ENCODE peak calls at places on chromosomes 12 and 14, in five cellular contexts. One of them, this sample, is unnamed.

GRCh38 chr12:1830401-1830845 is 10.1 kb downstream of the LRTM2 start:
- DNase-seq in upper lobe of right lung: no peak
- DNase-seq in astrocyte: no peak
- DNase-seq in right cardiac atrium: peak; percentile 16
- DNase-seq in tibial artery: no peak
- DNase-seq in this sample: peak; percentile 42

GRCh38 chr12:108621161-108621560 is 12.5 kb downstream of the SELPLG start:
- DNase-seq in upper lobe of right lung: no peak
- DNase-seq in astrocyte: no peak
- DNase-seq in right cardiac atrium: peak; percentile 2
- DNase-seq in tibial artery: no peak
- DNase-seq in this sample: no peak

GRCh38 chr12:81644503-81644902 is 114.6 kb downstream of the PPFIA2 start:
- DNase-seq in upper lobe of right lung: no peak
- DNase-seq in astrocyte: peak; percentile 42
- DNase-seq in right cardiac atrium: no peak
- DNase-seq in tibial artery: no peak
- DNase-seq in this sample: no peak

GRCh38 chr12:72282721-72283120 is 10.6 kb downstream of the TRHDE start:
- DNase-seq in upper lobe of right lung: no peak
- DNase-seq in astrocyte: no peak
- DNase-seq in right cardiac atrium: no peak
- DNase-seq in tibial artery: no peak
- DNase-seq in this sample: peak; percentile 26

GRCh38 chr14:63295231-63295685 is 23.5 kb downstream of the GPHB5 start:
- DNase-seq in upper lobe of right lung: no peak
- DNase-seq in astrocyte: no peak
- DNase-seq in right cardiac atrium: no peak
- DNase-seq in tibial artery: no peak
- DNase-seq in this sample: no peak

GRCh38 chr12:5796171-5797091 is 148.6 kb downstream of the ANO2 start:
- DNase-seq in upper lobe of right lung: peak; percentile 72
- DNase-seq in astrocyte: no peak
- DNase-seq in right cardiac atrium: peak; percentile 79
- DNase-seq in tibial artery: no peak
- DNase-seq in this sample: peak; percentile 81

GRCh38 chr12:45268672-45269406 is 52.9 kb downstream of the ANO6 start:
- DNase-seq in upper lobe of right lung: peak; percentile 76
- DNase-seq in astrocyte: peak; percentile 94
- DNase-seq in right cardiac atrium: peak; percentile 90
- DNase-seq in tibial artery: peak; percentile 91
- DNase-seq in this sample: peak; percentile 20

GRCh38 chr14:89067293-89067972 is 243.0 kb downstream of the TTC8 start:
- DNase-seq in upper lobe of right lung: no peak
- DNase-seq in astrocyte: no peak
- DNase-seq in right cardiac atrium: no peak
- DNase-seq in tibial artery: no peak
- DNase-seq in this sample: peak; percentile 8

GRCh38 chr12:74365178-74365964 is 172.3 kb upstream of the ATXN7L3B start:
- DNase-seq in upper lobe of right lung: no peak
- DNase-seq in astrocyte: peak; percentile 28
- DNase-seq in right cardiac atrium: no peak
- DNase-seq in tibial artery: no peak
- DNase-seq in this sample: peak; percentile 4

GRCh38 chr14:60760209-60760608 is 25.6 kb downstream of the MNAT1 start:
- DNase-seq in upper lobe of right lung: no peak
- DNase-seq in astrocyte: no peak
- DNase-seq in right cardiac atrium: no peak
- DNase-seq in tibial artery: no peak
- DNase-seq in this sample: no peak

GRCh38 chr14:68363841-68364711 is 428.8 kb downstream of the ZFP36L1 start:
- DNase-seq in upper lobe of right lung: peak; percentile 78
- DNase-seq in astrocyte: peak; percentile 81
- DNase-seq in right cardiac atrium: peak; percentile 81
- DNase-seq in tibial artery: peak; percentile 80
- DNase-seq in this sample: peak; percentile 87

GRCh38 chr14:35374273-35374681 is 30.3 kb downstream of the NFKBIA start:
- DNase-seq in upper lobe of right lung: no peak
- DNase-seq in astrocyte: peak; percentile 95
- DNase-seq in right cardiac atrium: no peak
- DNase-seq in tibial artery: peak; percentile 80
- DNase-seq in this sample: no peak

GRCh38 chr12:32302218-32302826 is 97.0 kb upstream of the FGD4 start:
- DNase-seq in upper lobe of right lung: no peak
- DNase-seq in astrocyte: no peak
- DNase-seq in right cardiac atrium: no peak
- DNase-seq in tibial artery: no peak
- DNase-seq in this sample: peak; percentile 68

GRCh38 chr12:16348435-16349131 is 1.1 kb downstream of the MGST1 start:
- DNase-seq in upper lobe of right lung: no peak
- DNase-seq in astrocyte: no peak
- DNase-seq in right cardiac atrium: no peak
- DNase-seq in tibial artery: no peak
- DNase-seq in this sample: no peak

GRCh38 chr14:103683139-103683538 is 32.1 kb downstream of the XRCC3 start:
- DNase-seq in upper lobe of right lung: no peak
- DNase-seq in astrocyte: no peak
- DNase-seq in right cardiac atrium: no peak
- DNase-seq in tibial artery: no peak
- DNase-seq in this sample: no peak

GRCh38 chr14:51453869-51454268 is 197.8 kb upstream of the FRMD6 start:
- DNase-seq in upper lobe of right lung: no peak
- DNase-seq in astrocyte: no peak
- DNase-seq in right cardiac atrium: no peak
- DNase-seq in tibial artery: no peak
- DNase-seq in this sample: no peak

GRCh38 chr12:99053599-99054362 is 408.7 kb downstream of the APAF1 start:
- DNase-seq in upper lobe of right lung: no peak
- DNase-seq in astrocyte: peak; percentile 49
- DNase-seq in right cardiac atrium: no peak
- DNase-seq in tibial artery: no peak
- DNase-seq in this sample: no peak

GRCh38 chr12:26831959-26832816 is 806 bp downstream of the ITPR2 start:
- DNase-seq in upper lobe of right lung: peak; percentile 83
- DNase-seq in astrocyte: peak; percentile 73
- DNase-seq in right cardiac atrium: peak; percentile 83
- DNase-seq in tibial artery: peak; percentile 82
- DNase-seq in this sample: peak; percentile 67

GRCh38 chr12:49930515-49931288 is 19.8 kb upstream of the AQP2 start:
- DNase-seq in upper lobe of right lung: no peak
- DNase-seq in astrocyte: peak; percentile 68
- DNase-seq in right cardiac atrium: no peak
- DNase-seq in tibial artery: no peak
- DNase-seq in this sample: no peak

GRCh38 chr14:92600318-92601053 is 86.9 kb downstream of the RIN3 start:
- DNase-seq in upper lobe of right lung: no peak
- DNase-seq in astrocyte: peak; percentile 74
- DNase-seq in right cardiac atrium: no peak
- DNase-seq in tibial artery: no peak
- DNase-seq in this sample: no peak

GRCh38 chr14:100893228-100893601 is 10.3 kb downstream of the RTL1 start:
- DNase-seq in upper lobe of right lung: peak; percentile 35
- DNase-seq in astrocyte: no peak
- DNase-seq in right cardiac atrium: no peak
- DNase-seq in tibial artery: peak; percentile 51
- DNase-seq in this sample: no peak

GRCh38 chr12:6199531-6200265 is 502 bp upstream of the CD9 start:
- DNase-seq in upper lobe of right lung: peak; percentile 93
- DNase-seq in astrocyte: no peak
- DNase-seq in right cardiac atrium: peak; percentile 58
- DNase-seq in tibial artery: peak; percentile 82
- DNase-seq in this sample: peak; percentile 82

GRCh38 chr14:94132285-94132887 is 3.0 kb upstream of the IFI27L2 start:
- DNase-seq in upper lobe of right lung: no peak
- DNase-seq in astrocyte: peak; percentile 25
- DNase-seq in right cardiac atrium: no peak
- DNase-seq in tibial artery: no peak
- DNase-seq in this sample: peak; percentile 47

GRCh38 chr14:51867753-51868152 is 7.3 kb downstream of the GNG2 start:
- DNase-seq in upper lobe of right lung: no peak
- DNase-seq in astrocyte: peak; percentile 55
- DNase-seq in right cardiac atrium: no peak
- DNase-seq in tibial artery: no peak
- DNase-seq in this sample: no peak

GRCh38 chr14:82510007-82510406 is 976.4 kb upstream of the SEL1L start:
- DNase-seq in upper lobe of right lung: no peak
- DNase-seq in astrocyte: no peak
- DNase-seq in right cardiac atrium: no peak
- DNase-seq in tibial artery: no peak
- DNase-seq in this sample: no peak

GRCh38 chr12:42919691-42920090 is 330.1 kb upstream of the PRICKLE1 start:
- DNase-seq in upper lobe of right lung: no peak
- DNase-seq in astrocyte: no peak
- DNase-seq in right cardiac atrium: no peak
- DNase-seq in tibial artery: no peak
- DNase-seq in this sample: no peak

GRCh38 chr12:132248439-132249157 is 80.8 kb downstream of the GALNT9 start:
- DNase-seq in upper lobe of right lung: no peak
- DNase-seq in astrocyte: peak; percentile 22
- DNase-seq in right cardiac atrium: no peak
- DNase-seq in tibial artery: no peak
- DNase-seq in this sample: no peak

GRCh38 chr12:67469666-67470065 is 178.9 kb upstream of the DYRK2 start:
- DNase-seq in upper lobe of right lung: no peak
- DNase-seq in astrocyte: no peak
- DNase-seq in right cardiac atrium: no peak
- DNase-seq in tibial artery: no peak
- DNase-seq in this sample: no peak

GRCh38 chr12:7131502-7131866 is 1.3 kb downstream of the CLSTN3 start:
- DNase-seq in upper lobe of right lung: no peak
- DNase-seq in astrocyte: no peak
- DNase-seq in right cardiac atrium: no peak
- DNase-seq in tibial artery: no peak
- DNase-seq in this sample: no peak

GRCh38 chr14:101823081-101823480 is 61.6 kb downstream of the PPP2R5C start:
- DNase-seq in upper lobe of right lung: no peak
- DNase-seq in astrocyte: no peak
- DNase-seq in right cardiac atrium: no peak
- DNase-seq in tibial artery: no peak
- DNase-seq in this sample: no peak

GRCh38 chr14:89473979-89474378 is 56.9 kb upstream of the FOXN3 start:
- DNase-seq in upper lobe of right lung: no peak
- DNase-seq in astrocyte: peak; percentile 61
- DNase-seq in right cardiac atrium: no peak
- DNase-seq in tibial artery: no peak
- DNase-seq in this sample: no peak

DNA sequence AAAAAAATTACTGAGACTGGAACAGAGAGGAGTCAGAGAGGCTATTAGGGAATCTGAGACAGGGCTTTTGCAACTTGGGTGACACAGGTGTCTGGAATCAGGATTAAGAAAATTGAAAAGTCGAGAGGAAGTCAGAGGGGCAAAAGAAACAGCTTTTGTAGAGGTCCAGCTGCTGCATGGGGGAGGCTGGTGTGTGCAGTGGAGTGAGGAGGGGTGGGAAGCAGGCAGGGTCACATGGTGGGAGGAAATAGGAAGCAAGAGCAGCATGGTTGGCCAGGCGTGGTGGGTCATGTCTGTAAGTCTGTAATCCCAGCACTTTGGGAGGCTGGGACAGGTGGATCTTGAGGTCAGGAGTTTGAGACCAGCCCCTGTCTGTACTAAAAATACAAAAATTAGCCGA is 69.7 kb upstream of the VRK1 start:
- DNase-seq in upper lobe of right lung: no peak
- DNase-seq in astrocyte: no peak
- DNase-seq in right cardiac atrium: no peak
- DNase-seq in tibial artery: no peak
- DNase-seq in this sample: no peak
- H3K4me3 ChIP-seq in upper lobe of right lung: no peak overlapping the region
- H3K4me3 ChIP-seq in astrocyte: no peak overlapping the region
- H3K4me3 ChIP-seq in right cardiac atrium: no peak overlapping the region
- H3K4me3 ChIP-seq in tibial artery: no peak overlapping the region
- H3K4me3 ChIP-seq in this sample: no peak overlapping the region

GRCh38 chr12:130145731-130146130 is 16.5 kb upstream of the FZD10 start:
- DNase-seq in upper lobe of right lung: no peak
- DNase-seq in astrocyte: no peak
- DNase-seq in right cardiac atrium: no peak
- DNase-seq in tibial artery: no peak
- DNase-seq in this sample: no peak

GRCh38 chr12:130143136-130143535 is 19.1 kb upstream of the FZD10 start:
- DNase-seq in upper lobe of right lung: no peak
- DNase-seq in astrocyte: no peak
- DNase-seq in right cardiac atrium: no peak
- DNase-seq in tibial artery: no peak
- DNase-seq in this sample: peak; percentile 27

GRCh38 chr12:130144256-130144655 is 18.0 kb upstream of the FZD10 start:
- DNase-seq in upper lobe of right lung: no peak
- DNase-seq in astrocyte: no peak
- DNase-seq in right cardiac atrium: no peak
- DNase-seq in tibial artery: no peak
- DNase-seq in this sample: no peak

GRCh38 chr12:130147875-130148596 is 14.2 kb upstream of the FZD10 start:
- DNase-seq in upper lobe of right lung: no peak
- DNase-seq in astrocyte: no peak
- DNase-seq in right cardiac atrium: no peak
- DNase-seq in tibial artery: no peak
- DNase-seq in this sample: no peak

GRCh38 chr12:130146532-130146931 is 15.7 kb upstream of the FZD10 start:
- DNase-seq in upper lobe of right lung: no peak
- DNase-seq in astrocyte: no peak
- DNase-seq in right cardiac atrium: no peak
- DNase-seq in tibial artery: no peak
- DNase-seq in this sample: no peak
- H3K27me3 ChIP-seq in upper lobe of right lung: no peaks in the 10 kb centered on the region
- H3K27me3 ChIP-seq in astrocyte: no peaks in the 10 kb centered on the region
- H3K27me3 ChIP-seq in right cardiac atrium: no peaks in the 10 kb centered on the region
- H3K27me3 ChIP-seq in tibial artery: peaks cover 20% of the 10 kb centered on the region
- H3K27me3 ChIP-seq in this sample: peaks cover 10% of the 10 kb centered on the region

GRCh38 chr12:203074-203461 is 10.9 kb downstream of the SLC6A12 start:
- DNase-seq in upper lobe of right lung: no peak
- DNase-seq in astrocyte: no peak
- DNase-seq in right cardiac atrium: no peak
- DNase-seq in tibial artery: no peak
- DNase-seq in this sample: no peak
- H3K4me3 ChIP-seq in upper lobe of right lung: peak overlapping the region; percentile 46
- H3K4me3 ChIP-seq in astrocyte: peak overlapping the region; percentile 53
- H3K4me3 ChIP-seq in right cardiac atrium: peak overlapping the region; percentile 55
- H3K4me3 ChIP-seq in tibial artery: peak overlapping the region; percentile 42
- H3K4me3 ChIP-seq in this sample: peak overlapping the region; percentile 62

GRCh38 chr12:111025792-111026430 is 105.5 kb upstream of the MYL2 start:
- DNase-seq in upper lobe of right lung: no peak
- DNase-seq in astrocyte: no peak
- DNase-seq in right cardiac atrium: no peak
- DNase-seq in tibial artery: no peak
- DNase-seq in this sample: no peak
- H3K27me3 ChIP-seq in upper lobe of right lung: peaks cover 51% of the 10 kb centered on the region
- H3K27me3 ChIP-seq in astrocyte: peaks cover 41% of the 10 kb centered on the region
- H3K27me3 ChIP-seq in right cardiac atrium: no peaks in the 10 kb centered on the region
- H3K27me3 ChIP-seq in tibial artery: peaks cover 63% of the 10 kb centered on the region
- H3K27me3 ChIP-seq in this sample: no peaks in the 10 kb centered on the region